ENCODE peak calls at places on chromosomes 1 and 21, in ten cellular contexts. O is cardiac muscle cell; C is fibroblast of lung; A is prostate gland; I is fibroblast of the aortic adventitia; D is heart left ventricle; P is CD8-positive, alpha-beta T cell; Y is psoas muscle; U is upper lobe of right lung; J is DND-41. V is an unnamed sample.

GRCh38 chr1:160342520-160342919 is 530 bp downstream of the COPA start:
- DNase-seq in D (no peak), C (peak), J (no peak), U (no peak), O (no peak), A (no peak), I (peak), P (no peak), Y (no peak), V (peak)

GRCh38 chr1:115445090-115445489 is 107.0 kb upstream of the NGF start:
- DNase-seq in D (no peak), U (no peak), P (no peak), J (no peak), O (no peak), Y (no peak), C (no peak), A (no peak), I (no peak), V (no peak)

GRCh38 chr1:230117694-230118093 is 50.7 kb downstream of the GALNT2 start:
- DNase-seq in A (no peak), P (no peak), J (no peak), D (no peak), I (no peak), U (no peak), O (no peak), C (no peak), Y (no peak), V (no peak)

GRCh38 chr1:68104155-68104554 is 53.7 kb upstream of the DIRAS3 start:
- DNase-seq in P (no peak), J (no peak), A (no peak), O (no peak), C (peak), I (peak), D (no peak), U (no peak), Y (no peak), V (peak)

GRCh38 chr21:23789864-23790263 is 1817.4 kb downstream of the MRPL39 start:
- DNase-seq in Y (no peak), U (no peak), A (no peak), O (no peak), D (no peak), P (no peak), J (no peak), I (no peak), C (no peak), V (no peak)

GRCh38 chr1:84208935-84209334 is 64.9 kb downstream of the PRKACB start:
- DNase-seq in A (no peak), P (no peak), U (no peak), J (no peak), Y (no peak), D (no peak), O (no peak), I (peak), C (peak), V (no peak)

GRCh38 chr1:87330201-87330953 is 1.7 kb downstream of the LMO4 start:
- DNase-seq in C (peak), U (no peak), P (no peak), O (peak), D (no peak), Y (no peak), A (no peak), I (peak), J (peak), V (no peak)

GRCh38 chr1:5721634-5722215 is 270.5 kb downstream of the NPHP4 start:
- DNase-seq in U (no peak), A (no peak), O (no peak), C (no peak), I (no peak), Y (no peak), J (no peak), D (no peak), P (no peak), V (no peak)

GRCh38 chr1:181089017-181089776 is 697 bp downstream of the IER5 start:
- DNase-seq in U (peak), A (no peak), J (peak), C (peak), Y (peak), D (no peak), P (peak), I (no peak), O (peak), V (no peak)

GRCh38 chr1:211469113-211469512 is 22.8 kb downstream of the RD3 start:
- DNase-seq in P (no peak), U (no peak), J (no peak), D (no peak), O (no peak), A (no peak), Y (no peak), I (no peak), C (no peak), V (no peak)

GRCh38 chr21:17783816-17784598 is 35.1 kb downstream of the C21orf91 start:
- DNase-seq in A (no peak), P (no peak), Y (no peak), O (no peak), I (no peak), D (no peak), U (no peak), J (no peak), C (no peak), V (no peak)

GRCh38 chr1:109370712-109371270 is 26.9 kb downstream of the SORT1 start:
- DNase-seq in J (no peak), D (no peak), O (no peak), Y (no peak), P (no peak), U (no peak), A (no peak), C (peak), I (peak), V (peak)

GRCh38 chr1:20189664-20190063 is 3.3 kb upstream of the PLA2G2C start:
- DNase-seq in C (no peak), D (no peak), O (no peak), J (no peak), I (no peak), P (no peak), Y (no peak), U (no peak), A (no peak), V (no peak)

GRCh38 chr21:25350056-25350455 is 257.2 kb downstream of the MRPL39 start:
- DNase-seq in P (no peak), U (no peak), J (peak), C (peak), A (no peak), I (peak), Y (no peak), O (peak), D (no peak), V (peak)

GRCh38 chr1:75614455-75615379 is 3.8 kb upstream of the SLC44A5 start:
- DNase-seq in O (peak), I (no peak), C (peak), A (no peak), U (peak), J (peak), Y (peak), P (no peak), D (peak), V (peak)

GRCh38 chr1:16960560-16961296 is 19.7 kb downstream of the MFAP2 start:
- DNase-seq in J (no peak), A (peak), I (peak), D (peak), Y (peak), P (peak), C (peak), O (peak), U (peak), V (peak)

GRCh38 chr1:39981957-39982356 is 27.0 kb downstream of the MFSD2A start:
- DNase-seq in J (no peak), I (peak), D (no peak), Y (no peak), P (no peak), O (no peak), U (peak), A (no peak), C (peak), V (peak)

GRCh38 chr21:18529253-18529652 is 125.7 kb upstream of the TMPRSS15 start:
- DNase-seq in O (no peak), C (peak), P (no peak), A (no peak), U (no peak), I (peak), J (no peak), Y (no peak), D (no peak), V (peak)

GRCh38 chr1:65422241-65423203 is 2.1 kb downstream of the LEPR start:
- DNase-seq in P (no peak), Y (no peak), I (no peak), J (no peak), O (no peak), A (no peak), U (no peak), D (no peak), C (peak), V (peak)

GRCh38 chr1:52164604-52165003 is 22.7 kb downstream of the ZFYVE9 start:
- DNase-seq in D (no peak), P (no peak), A (no peak), O (no peak), Y (no peak), U (no peak), C (peak), J (no peak), I (peak), V (no peak)

GRCh38 chr1:236868625-236869467 is 73.8 kb downstream of the MTR start:
- DNase-seq in U (no peak), J (peak), D (no peak), O (peak), A (no peak), Y (no peak), C (peak), P (peak), I (peak), V (peak)

GRCh38 chr1:219498666-219499065 is 114.2 kb downstream of the ZC3H11B start:
- DNase-seq in C (no peak), A (no peak), Y (peak), I (peak), P (no peak), U (no peak), J (no peak), O (no peak), D (no peak), V (peak)

GRCh38 chr21:44701023-44701400 is 4.0 kb downstream of the KRTAP10-12 start:
- DNase-seq in A (no peak), C (no peak), Y (no peak), O (no peak), P (no peak), J (no peak), U (no peak), I (no peak), D (no peak), V (no peak)

GRCh38 chr1:30881266-30882181 is 27.0 kb downstream of the SDC3 start:
- DNase-seq in C (no peak), J (no peak), A (no peak), D (no peak), O (no peak), U (no peak), I (no peak), Y (no peak), P (no peak), V (no peak)

GRCh38 chr1:218584418-218585155 is 239.5 kb downstream of the TGFB2 start:
- DNase-seq in C (peak), P (no peak), I (peak), J (no peak), Y (no peak), A (no peak), O (no peak), D (no peak), U (no peak), V (no peak)

GRCh38 chr1:51666463-51666862 is 49.6 kb downstream of the OSBPL9 start:
- DNase-seq in A (no peak), C (peak), Y (no peak), U (no peak), J (no peak), O (no peak), I (peak), P (no peak), D (peak), V (peak)

GRCh38 chr1:1348420-1349255 is 580 bp downstream of the DVL1 start:
- DNase-seq in I (peak), Y (no peak), C (peak), O (peak), A (no peak), P (no peak), U (no peak), D (no peak), J (no peak), V (peak)

GRCh38 chr1:197541411-197541810 is 233.9 kb downstream of the DENND1B start:
- DNase-seq in C (no peak), Y (no peak), O (no peak), U (no peak), J (no peak), D (no peak), A (no peak), I (no peak), P (no peak), V (no peak)

GRCh38 chr1:105337427-105337826 is 1587.7 kb downstream of the AMY1C start:
- DNase-seq in O (no peak), D (no peak), P (no peak), Y (no peak), J (no peak), I (no peak), A (no peak), C (no peak), U (no peak), V (no peak)

GRCh38 chr1:55304306-55304705 is 89.1 kb upstream of the USP24 start:
- DNase-seq in D (no peak), O (peak), P (no peak), C (no peak), Y (peak), J (no peak), A (no peak), U (no peak), I (no peak), V (no peak)

GRCh38 chr1:67608661-67609571 is 76.1 kb upstream of the GADD45A start:
- DNase-seq in D (no peak), U (no peak), C (no peak), P (no peak), A (no peak), Y (no peak), O (peak), J (no peak), I (no peak), V (no peak)

GRCh38 chr1:149844096-149844495 is 55.3 kb upstream of the BOLA1 start:
- DNase-seq in D (no peak), O (no peak), A (peak), C (peak), I (peak), P (no peak), Y (no peak), U (no peak), J (no peak), V (peak)

GRCh38 chr1:221439008-221439733 is 302.7 kb downstream of the DUSP10 start:
- DNase-seq in A (no peak), C (peak), Y (no peak), I (peak), D (no peak), U (no peak), J (no peak), O (no peak), P (peak), V (peak)

GRCh38 chr1:119367332-119368124 is 1.1 kb upstream of the HAO2 start:
- DNase-seq in A (no peak), D (no peak), U (no peak), I (peak), J (no peak), C (peak), P (no peak), O (peak), Y (no peak), V (peak)

GRCh38 chr1:167913895-167914502 is at the start of gene ADCY10:
- DNase-seq in O (no peak), J (no peak), P (no peak), A (no peak), U (no peak), I (no peak), D (no peak), Y (no peak), C (no peak), V (no peak)

GRCh38 chr1:206723500-206724472 is 39.1 kb downstream of the MAPKAPK2 start:
- DNase-seq in D (peak), O (peak), U (peak), P (no peak), Y (peak), J (no peak), I (peak), C (peak), A (no peak), V (peak)

GRCh38 chr1:222994506-222995229 is 148.4 kb downstream of the TLR5 start:
- DNase-seq in D (no peak), J (no peak), U (no peak), Y (no peak), P (no peak), C (peak), A (no peak), O (no peak), I (peak), V (peak)

GRCh38 chr1:190578531-190578930 is 100.9 kb upstream of the BRINP3 start:
- DNase-seq in C (no peak), I (no peak), J (no peak), P (no peak), D (no peak), Y (no peak), O (no peak), A (no peak), U (no peak), V (no peak)

GRCh38 chr1:15959847-15960446 is 16.0 kb downstream of the ZBTB17 start:
- DNase-seq in C (no peak), J (no peak), O (no peak), U (no peak), P (no peak), D (no peak), Y (no peak), A (no peak), I (no peak), V (no peak)

GRCh38 chr21:42568377-42568776 is 54.7 kb downstream of the SLC37A1 start:
- DNase-seq in U (peak), D (no peak), C (no peak), P (no peak), J (no peak), I (no peak), O (no peak), A (no peak), Y (no peak), V (no peak)
- TF ChIP-seq CTCF in U (no peak), D (no peak), C (no peak), P (no peak), J (no peak), I (no peak), O (no peak), A (no peak), Y (no peak), V (no peak)

GRCh38 chr21:29194847-29195246 is 64.4 kb downstream of the MAP3K7CL start:
- DNase-seq in C (peak), P (no peak), I (no peak), O (no peak), Y (no peak), U (no peak), D (no peak), A (no peak), J (no peak), V (no peak)

GRCh38 chr21:29194342-29194741 is 63.9 kb downstream of the MAP3K7CL start:
- DNase-seq in D (no peak), I (no peak), J (no peak), O (no peak), U (no peak), Y (no peak), P (no peak), C (no peak), A (no peak), V (no peak)

GRCh38 chr21:29196021-29196663 is 65.7 kb downstream of the MAP3K7CL start:
- DNase-seq in A (no peak), O (no peak), U (no peak), C (peak), I (peak), D (peak), P (peak), Y (no peak), J (no peak), V (peak)

GRCh38 chr21:29193907-29194306 is 63.5 kb downstream of the MAP3K7CL start:
- DNase-seq in J (no peak), A (no peak), D (no peak), C (no peak), P (no peak), Y (no peak), U (no peak), O (no peak), I (no peak), V (no peak)

DNA sequence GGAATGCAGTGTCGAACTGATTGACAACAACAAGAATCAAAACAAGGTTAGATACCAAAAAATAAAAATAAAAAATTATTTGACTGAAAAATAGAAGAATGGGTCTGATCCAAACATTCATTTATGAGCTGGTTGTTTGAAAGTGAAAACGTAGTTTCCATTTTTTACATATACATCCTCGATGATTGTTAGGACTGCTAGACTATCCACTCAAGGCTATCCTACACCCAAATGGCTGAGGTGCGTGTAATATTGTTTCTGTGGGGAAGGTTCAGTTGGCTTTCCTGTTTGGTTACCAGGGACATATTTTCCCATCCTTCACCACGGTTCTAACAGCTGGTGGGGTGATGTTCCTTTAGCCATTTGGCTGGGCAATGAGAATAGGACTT is 66.2 kb downstream of the MAP3K7CL start:
- DNase-seq in I (no peak), D (no peak), Y (no peak), A (no peak), P (no peak), J (no peak), U (no peak), O (no peak), C (no peak), V (no peak)
- H3K4me3 ChIP-seq in I (no peak), D (peak), Y (peak), A (no peak), P (no peak), J (no peak), U (peak), O (no peak), C (no peak), V (no peak)

GRCh38 chr1:58162952-58163550 is 383.5 kb downstream of the OMA1 start:
- DNase-seq in O (peak), A (peak), Y (peak), P (no peak), J (peak), C (peak), I (peak), U (no peak), D (peak), V (peak)
- TF ChIP-seq CTCF in O (peak), A (peak), Y (peak), P (no peak), J (peak), C (peak), I (peak), U (peak), D (peak), V (peak)

GRCh38 chr1:117779364-117779763 is 150.1 kb downstream of the GDAP2 start:
- DNase-seq in I (no peak), C (no peak), U (no peak), P (no peak), J (no peak), A (no peak), D (no peak), O (no peak), Y (no peak), V (no peak)

GRCh38 chr1:117788014-117788413 is 141.4 kb downstream of the GDAP2 start:
- DNase-seq in I (peak), J (no peak), O (no peak), A (no peak), D (no peak), Y (no peak), P (no peak), C (no peak), U (no peak), V (no peak)

GRCh38 chr1:117783586-117784396 is 145.6 kb downstream of the GDAP2 start:
- DNase-seq in D (no peak), I (peak), A (no peak), Y (no peak), P (no peak), C (no peak), O (no peak), J (no peak), U (no peak), V (no peak)

GRCh38 chr1:117780981-117781475 is 148.4 kb downstream of the GDAP2 start:
- DNase-seq in J (no peak), A (no peak), D (no peak), C (no peak), U (no peak), Y (no peak), P (no peak), O (no peak), I (peak), V (no peak)

GRCh38 chr1:117782056-117782455 is 147.4 kb downstream of the GDAP2 start:
- DNase-seq in I (no peak), A (no peak), U (no peak), Y (no peak), P (no peak), O (no peak), J (no peak), D (no peak), C (no peak), V (no peak)
- H3K4me3 ChIP-seq in I (no peak), A (no peak), U (no peak), Y (no peak), P (no peak), O (no peak), J (no peak), D (no peak), C (no peak), V (no peak)

DNA sequence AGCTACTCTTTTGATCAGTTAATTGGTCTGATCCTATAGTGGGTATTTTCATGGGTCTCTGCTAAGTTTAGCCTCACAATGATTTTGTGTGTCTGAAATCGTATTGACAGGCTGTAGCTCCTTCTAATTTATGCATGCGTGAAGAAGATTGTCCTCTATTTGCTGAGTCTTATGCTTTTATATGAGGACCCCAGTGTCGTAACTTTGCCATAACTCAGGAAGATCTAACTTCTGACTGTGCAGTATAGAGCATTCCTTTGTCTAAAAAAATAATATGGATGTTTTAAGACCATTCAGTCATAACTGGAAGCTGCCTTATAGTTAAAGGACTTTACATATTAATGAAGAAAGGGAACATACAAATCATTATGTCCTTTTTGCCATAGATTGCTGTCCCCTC is 73.3 kb downstream of the CAMTA1 start:
- DNase-seq in C (no peak), Y (no peak), O (no peak), D (no peak), A (no peak), P (no peak), U (no peak), I (peak), J (no peak), V (peak)
- TF ChIP-seq CTCF in C (no peak), Y (no peak), O (no peak), D (no peak), A (no peak), P (no peak), U (no peak), I (no peak), J (no peak), V (no peak)